ENCODE peak calls at places on chromosome 9, in four cellular contexts. One of them, this sample, is unnamed.

GRCh38 chr9:100126423-100126822 is 27.4 kb downstream of the INVS start:
- DNase-seq in GM12878: no peak
- DNase-seq in HCT116: no peak
- DNase-seq in breast epithelium: no peak
- DNase-seq in this sample: no peak

GRCh38 chr9:92668746-92669526 is 995 bp downstream of the IPPK start:
- DNase-seq in HCT116: no peak
- DNase-seq in breast epithelium: peak; percentile 58
- DNase-seq in GM12878: no peak
- DNase-seq in this sample: no peak

GRCh38 chr9:99822596-99823391 is 1.1 kb downstream of the NR4A3 start:
- DNase-seq in GM12878: no peak
- DNase-seq in HCT116: no peak
- DNase-seq in breast epithelium: no peak
- DNase-seq in this sample: no peak

GRCh38 chr9:137672907-137673791 is 54.3 kb downstream of the EHMT1 start:
- DNase-seq in HCT116: peak; percentile 36
- DNase-seq in breast epithelium: no peak
- DNase-seq in GM12878: peak; percentile 67
- DNase-seq in this sample: no peak

GRCh38 chr9:3865373-3865772 is 339.6 kb upstream of the RFX3 start:
- DNase-seq in HCT116: no peak
- DNase-seq in breast epithelium: no peak
- DNase-seq in GM12878: no peak
- DNase-seq in this sample: no peak

GRCh38 chr9:34615132-34615531 is 3.2 kb upstream of the RPP25L start:
- DNase-seq in GM12878: no peak
- DNase-seq in breast epithelium: no peak
- DNase-seq in HCT116: no peak
- DNase-seq in this sample: no peak

GRCh38 chr9:6788175-6789016 is 30.6 kb downstream of the KDM4C start:
- DNase-seq in breast epithelium: no peak
- DNase-seq in GM12878: no peak
- DNase-seq in HCT116: peak; percentile 24
- DNase-seq in this sample: no peak

GRCh38 chr9:113397077-113397696 is 3.9 kb downstream of the ALAD start:
- DNase-seq in GM12878: no peak
- DNase-seq in breast epithelium: peak; percentile 28
- DNase-seq in HCT116: no peak
- DNase-seq in this sample: no peak

GRCh38 chr9:79763861-79764260 is 192.1 kb downstream of the TLE4 start:
- DNase-seq in HCT116: no peak
- DNase-seq in GM12878: no peak
- DNase-seq in breast epithelium: no peak
- DNase-seq in this sample: no peak

GRCh38 chr9:121023064-121023463 is 27.0 kb downstream of the C5 start:
- DNase-seq in breast epithelium: no peak
- DNase-seq in HCT116: peak; percentile 41
- DNase-seq in GM12878: no peak
- DNase-seq in this sample: no peak

GRCh38 chr9:86511614-86512360 is 157.6 kb upstream of the TUT7 start:
- DNase-seq in GM12878: no peak
- DNase-seq in breast epithelium: no peak
- DNase-seq in HCT116: no peak
- DNase-seq in this sample: no peak

GRCh38 chr9:38087934-38088925 is 19.2 kb upstream of the SHB start:
- DNase-seq in breast epithelium: peak; percentile 85
- DNase-seq in HCT116: peak; percentile 24
- DNase-seq in GM12878: no peak
- DNase-seq in this sample: peak; percentile 86

GRCh38 chr9:80040457-80040856 is 468.7 kb downstream of the TLE4 start:
- DNase-seq in GM12878: no peak
- DNase-seq in HCT116: no peak
- DNase-seq in breast epithelium: no peak
- DNase-seq in this sample: no peak

GRCh38 chr9:132141364-132141947 is 20.4 kb upstream of the NTNG2 start:
- DNase-seq in GM12878: no peak
- DNase-seq in breast epithelium: no peak
- DNase-seq in HCT116: no peak
- DNase-seq in this sample: no peak

GRCh38 chr9:137195525-137196220 is 4.9 kb downstream of the TPRN start:
- DNase-seq in HCT116: no peak
- DNase-seq in breast epithelium: no peak
- DNase-seq in GM12878: no peak
- DNase-seq in this sample: no peak

GRCh38 chr9:125446581-125447094 is 185.0 kb downstream of the GAPVD1 start:
- DNase-seq in HCT116: no peak
- DNase-seq in breast epithelium: no peak
- DNase-seq in GM12878: peak; percentile 92
- DNase-seq in this sample: no peak

GRCh38 chr9:109017061-109017460 is 3.8 kb upstream of the CTNNAL1 start:
- DNase-seq in HCT116: no peak
- DNase-seq in breast epithelium: no peak
- DNase-seq in GM12878: no peak
- DNase-seq in this sample: no peak

GRCh38 chr9:23643656-23644258 is 182.3 kb downstream of the ELAVL2 start:
- DNase-seq in HCT116: no peak
- DNase-seq in GM12878: no peak
- DNase-seq in breast epithelium: no peak
- DNase-seq in this sample: no peak

GRCh38 chr9:34896112-34896511 is 62.0 kb upstream of the PHF24 start:
- DNase-seq in GM12878: no peak
- DNase-seq in breast epithelium: no peak
- DNase-seq in HCT116: no peak
- DNase-seq in this sample: no peak

GRCh38 chr9:108546223-108546622 is 309.6 kb downstream of the ACTL7B start:
- DNase-seq in HCT116: no peak
- DNase-seq in breast epithelium: no peak
- DNase-seq in GM12878: no peak
- DNase-seq in this sample: no peak

GRCh38 chr9:15824310-15824709 is 271.5 kb downstream of the CCDC171 start:
- DNase-seq in GM12878: no peak
- DNase-seq in HCT116: peak; percentile 48
- DNase-seq in breast epithelium: no peak
- DNase-seq in this sample: no peak

GRCh38 chr9:77210116-77210515 is 32.8 kb downstream of the VPS13A start:
- DNase-seq in HCT116: no peak
- DNase-seq in GM12878: no peak
- DNase-seq in breast epithelium: no peak
- DNase-seq in this sample: no peak

GRCh38 chr9:128163027-128163515 is 3.0 kb downstream of the BBLN start:
- DNase-seq in GM12878: no peak
- DNase-seq in breast epithelium: no peak
- DNase-seq in HCT116: no peak
- DNase-seq in this sample: no peak

GRCh38 chr9:129500166-129500862 is 120.6 kb downstream of the C9orf50 start:
- DNase-seq in GM12878: no peak
- DNase-seq in breast epithelium: no peak
- DNase-seq in HCT116: no peak
- DNase-seq in this sample: no peak
- TF ChIP-seq POLR2AphosphoS5 in GM12878: no peak
- TF ChIP-seq POLR2AphosphoS5 in breast epithelium: no peak
- TF ChIP-seq POLR2AphosphoS5 in HCT116: peak; percentile 25
- TF ChIP-seq POLR2AphosphoS5 in this sample: peak; percentile 50

GRCh38 chr9:110189559-110190311 is 18.2 kb downstream of the C9orf152 start:
- DNase-seq in HCT116: no peak
- DNase-seq in GM12878: no peak
- DNase-seq in breast epithelium: no peak
- DNase-seq in this sample: no peak
- H3K4me1 ChIP-seq in HCT116: peaks cover 8% of the 10 kb centered on the region
- H3K4me1 ChIP-seq in GM12878: no peaks in the 10 kb centered on the region
- H3K4me1 ChIP-seq in breast epithelium: no peaks in the 10 kb centered on the region
- H3K4me1 ChIP-seq in this sample: peaks cover 27% of the 10 kb centered on the region

DNA sequence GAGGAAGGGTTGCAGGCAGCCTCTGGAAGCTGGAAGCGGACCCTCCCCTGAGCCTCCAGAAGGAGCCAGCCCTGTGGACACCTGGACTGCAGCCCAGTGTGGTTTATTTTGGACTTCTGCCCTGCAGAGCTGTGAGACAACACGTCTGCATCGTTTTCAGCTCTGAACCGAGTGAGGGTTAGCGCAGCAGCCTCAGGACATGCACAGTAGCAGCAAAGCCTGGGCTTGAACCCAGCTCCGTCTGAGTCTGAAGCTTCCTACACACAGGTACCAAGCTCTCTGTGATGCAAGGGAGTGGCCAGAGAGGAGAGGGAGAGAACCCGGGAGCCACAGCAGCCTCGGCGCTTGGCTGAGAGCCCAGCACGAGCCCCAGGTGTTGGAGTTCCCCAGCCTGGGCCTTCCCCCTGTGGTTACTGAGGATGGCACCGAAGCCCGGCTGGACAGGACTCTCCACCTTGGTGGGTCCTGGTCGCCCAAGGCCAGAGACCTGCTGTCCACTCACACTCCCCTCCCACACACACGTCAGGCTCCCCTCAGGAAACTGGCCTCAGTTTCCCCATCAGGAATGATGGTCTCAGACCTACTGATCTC is 128.2 kb downstream of the OLFM1 start:
- DNase-seq in GM12878: no peak
- DNase-seq in breast epithelium: peak; percentile 64
- DNase-seq in HCT116: no peak
- DNase-seq in this sample: no peak
- TF ChIP-seq POLR2AphosphoS5 in GM12878: no peak
- TF ChIP-seq POLR2AphosphoS5 in breast epithelium: no peak
- TF ChIP-seq POLR2AphosphoS5 in HCT116: no peak
- TF ChIP-seq POLR2AphosphoS5 in this sample: no peak

GRCh38 chr9:134411451-134412297 is 85.4 kb downstream of the RXRA start:
- DNase-seq in breast epithelium: no peak
- DNase-seq in GM12878: no peak
- DNase-seq in HCT116: no peak
- DNase-seq in this sample: no peak

GRCh38 chr9:134413890-134414731 is 87.9 kb downstream of the RXRA start:
- DNase-seq in breast epithelium: no peak
- DNase-seq in GM12878: no peak
- DNase-seq in HCT116: peak; percentile 50
- DNase-seq in this sample: no peak

GRCh38 chr9:134410835-134411217 is 84.6 kb downstream of the RXRA start:
- DNase-seq in HCT116: no peak
- DNase-seq in breast epithelium: no peak
- DNase-seq in GM12878: no peak
- DNase-seq in this sample: no peak

GRCh38 chr9:134413112-134413715 is 87.0 kb downstream of the RXRA start:
- DNase-seq in GM12878: no peak
- DNase-seq in breast epithelium: no peak
- DNase-seq in HCT116: no peak
- DNase-seq in this sample: no peak

GRCh38 chr9:134412298-134412711 is 86.0 kb downstream of the RXRA start:
- DNase-seq in GM12878: no peak
- DNase-seq in breast epithelium: no peak
- DNase-seq in HCT116: no peak
- DNase-seq in this sample: no peak
- H3K4me1 ChIP-seq in GM12878: peaks cover 10% of the 10 kb centered on the region
- H3K4me1 ChIP-seq in breast epithelium: peaks cover 31% of the 10 kb centered on the region
- H3K4me1 ChIP-seq in HCT116: peaks cover 31% of the 10 kb centered on the region
- H3K4me1 ChIP-seq in this sample: peaks cover 81% of the 10 kb centered on the region